ENCODE peak calls at places on chromosome 17, in four cellular contexts. F is KG1; Q is Peyer's patch; G is stimulated activated CD4-positive, alpha-beta T cell treated with anti-CD3 and anti-CD28 coated beads, Interleukin-4, amount 100 ng/mL, for 48 hours. C is an unnamed sample.

GRCh38 chr17:29124931-29125270 is 55.3 kb downstream of the MYO18A start:
- DNase-seq in F (no peak), Q (peak), G (no peak), C (no peak)

GRCh38 chr17:35819456-35819855 is 10.2 kb downstream of the TAF15 start:
- DNase-seq in F (no peak), Q (no peak), G (no peak), C (no peak)

GRCh38 chr17:44828919-44829557 is 1.0 kb downstream of the GJC1 start:
- DNase-seq in F (peak), Q (no peak), G (no peak), C (no peak)

GRCh38 chr17:59418732-59419166 is 87.3 kb downstream of the YPEL2 start:
- DNase-seq in F (no peak), Q (no peak), G (no peak), C (no peak)

GRCh38 chr17:80365983-80366382 is 49.0 kb upstream of the ENDOV start:
- DNase-seq in F (no peak), Q (no peak), G (no peak), C (no peak)

GRCh38 chr17:65054602-65055001 is 1.9 kb downstream of the GNA13 start:
- DNase-seq in F (no peak), Q (no peak), G (no peak), C (no peak)

GRCh38 chr17:43791589-43791988 is 11.4 kb downstream of the CFAP97D1 start:
- DNase-seq in F (no peak), Q (peak), G (no peak), C (no peak)

GRCh38 chr17:7579001-7579838 is at the start of gene CD68:
- DNase-seq in F (peak), Q (peak), G (peak), C (peak)

GRCh38 chr17:82668631-82669099 is 20.4 kb upstream of the WDR45B start:
- DNase-seq in F (no peak), Q (peak), G (peak), C (peak)

GRCh38 chr17:71511266-71511995 is 609.4 kb upstream of the SOX9 start:
- DNase-seq in F (no peak), Q (peak), G (no peak), C (no peak)

GRCh38 chr17:32803544-32803943 is 73.4 kb downstream of the MYO1D start:
- DNase-seq in F (no peak), Q (no peak), G (no peak), C (no peak)

GRCh38 chr17:21279582-21279981 is 4.9 kb upstream of the MAP2K3 start:
- DNase-seq in F (no peak), Q (no peak), G (no peak), C (no peak)

GRCh38 chr17:17590141-17590735 is 1.3 kb downstream of the PEMT start:
- DNase-seq in F (no peak), Q (no peak), G (no peak), C (no peak)